ENCODE peak calls at places on chromosomes 3 and 15, in ten cellular contexts. One of them, this sample, is unnamed.

GRCh38 chr3:122427857-122428471 is 12.1 kb upstream of the WDR5B start:
- DNase-seq in BJ: no peak
- DNase-seq in GM12864: no peak
- DNase-seq in HFF-Myc: no peak
- DNase-seq in HCT116: no peak
- DNase-seq in H9: no peak
- DNase-seq in lower lobe of right lung: no peak
- DNase-seq in upper lobe of right lung: no peak
- DNase-seq in astrocyte of the spinal cord: no peak
- DNase-seq in fibroblast of mammary gland: no peak
- DNase-seq in this sample: no peak

GRCh38 chr3:127722928-127723603 is 50.3 kb downstream of the ABTB1 start:
- DNase-seq in BJ: no peak
- DNase-seq in GM12864: no peak
- DNase-seq in HFF-Myc: no peak
- DNase-seq in HCT116: no peak
- DNase-seq in H9: no peak
- DNase-seq in lower lobe of right lung: no peak
- DNase-seq in upper lobe of right lung: no peak
- DNase-seq in astrocyte of the spinal cord: peak
- DNase-seq in fibroblast of mammary gland: no peak
- DNase-seq in this sample: no peak

GRCh38 chr3:107846282-107846852 is 244.5 kb downstream of the CD47 start:
- DNase-seq in BJ: peak
- DNase-seq in GM12864: no peak
- DNase-seq in HFF-Myc: peak
- DNase-seq in HCT116: peak
- DNase-seq in H9: peak
- DNase-seq in lower lobe of right lung: peak
- DNase-seq in upper lobe of right lung: peak
- DNase-seq in astrocyte of the spinal cord: peak
- DNase-seq in fibroblast of mammary gland: peak
- DNase-seq in this sample: peak

GRCh38 chr3:129837057-129837631 is 56.4 kb downstream of the TMCC1 start:
- DNase-seq in BJ: no peak
- DNase-seq in GM12864: no peak
- DNase-seq in HFF-Myc: no peak
- DNase-seq in HCT116: no peak
- DNase-seq in H9: no peak
- DNase-seq in lower lobe of right lung: no peak
- DNase-seq in upper lobe of right lung: no peak
- DNase-seq in astrocyte of the spinal cord: peak
- DNase-seq in fibroblast of mammary gland: no peak
- DNase-seq in this sample: no peak

GRCh38 chr3:159532577-159532976 is 456.1 kb upstream of the IL12A start:
- DNase-seq in BJ: no peak
- DNase-seq in GM12864: no peak
- DNase-seq in HFF-Myc: no peak
- DNase-seq in HCT116: no peak
- DNase-seq in H9: no peak
- DNase-seq in lower lobe of right lung: no peak
- DNase-seq in upper lobe of right lung: no peak
- DNase-seq in astrocyte of the spinal cord: no peak
- DNase-seq in fibroblast of mammary gland: peak
- DNase-seq in this sample: no peak

GRCh38 chr3:47342156-47342555 is 38.7 kb upstream of the PTPN23 start:
- DNase-seq in BJ: no peak
- DNase-seq in GM12864: no peak
- DNase-seq in HFF-Myc: no peak
- DNase-seq in HCT116: no peak
- DNase-seq in H9: no peak
- DNase-seq in lower lobe of right lung: no peak
- DNase-seq in upper lobe of right lung: no peak
- DNase-seq in astrocyte of the spinal cord: peak
- DNase-seq in fibroblast of mammary gland: no peak
- DNase-seq in this sample: no peak

GRCh38 chr3:129623447-129624118 is 17.1 kb upstream of the PLXND1 start:
- DNase-seq in BJ: no peak
- DNase-seq in GM12864: no peak
- DNase-seq in HFF-Myc: no peak
- DNase-seq in HCT116: no peak
- DNase-seq in H9: no peak
- DNase-seq in lower lobe of right lung: peak
- DNase-seq in upper lobe of right lung: peak
- DNase-seq in astrocyte of the spinal cord: peak
- DNase-seq in fibroblast of mammary gland: no peak
- DNase-seq in this sample: no peak

GRCh38 chr3:127820871-127821853 is 1.2 kb downstream of the MGLL start:
- DNase-seq in BJ: no peak
- DNase-seq in GM12864: no peak
- DNase-seq in HFF-Myc: peak
- DNase-seq in HCT116: no peak
- DNase-seq in H9: no peak
- DNase-seq in lower lobe of right lung: peak
- DNase-seq in upper lobe of right lung: peak
- DNase-seq in astrocyte of the spinal cord: peak
- DNase-seq in fibroblast of mammary gland: peak
- DNase-seq in this sample: peak

GRCh38 chr15:68441045-68441743 is 9.2 kb upstream of the ITGA11 start:
- DNase-seq in BJ: no peak
- DNase-seq in GM12864: no peak
- DNase-seq in HFF-Myc: no peak
- DNase-seq in HCT116: no peak
- DNase-seq in H9: peak
- DNase-seq in lower lobe of right lung: no peak
- DNase-seq in upper lobe of right lung: no peak
- DNase-seq in astrocyte of the spinal cord: no peak
- DNase-seq in fibroblast of mammary gland: no peak
- DNase-seq in this sample: no peak

DNA sequence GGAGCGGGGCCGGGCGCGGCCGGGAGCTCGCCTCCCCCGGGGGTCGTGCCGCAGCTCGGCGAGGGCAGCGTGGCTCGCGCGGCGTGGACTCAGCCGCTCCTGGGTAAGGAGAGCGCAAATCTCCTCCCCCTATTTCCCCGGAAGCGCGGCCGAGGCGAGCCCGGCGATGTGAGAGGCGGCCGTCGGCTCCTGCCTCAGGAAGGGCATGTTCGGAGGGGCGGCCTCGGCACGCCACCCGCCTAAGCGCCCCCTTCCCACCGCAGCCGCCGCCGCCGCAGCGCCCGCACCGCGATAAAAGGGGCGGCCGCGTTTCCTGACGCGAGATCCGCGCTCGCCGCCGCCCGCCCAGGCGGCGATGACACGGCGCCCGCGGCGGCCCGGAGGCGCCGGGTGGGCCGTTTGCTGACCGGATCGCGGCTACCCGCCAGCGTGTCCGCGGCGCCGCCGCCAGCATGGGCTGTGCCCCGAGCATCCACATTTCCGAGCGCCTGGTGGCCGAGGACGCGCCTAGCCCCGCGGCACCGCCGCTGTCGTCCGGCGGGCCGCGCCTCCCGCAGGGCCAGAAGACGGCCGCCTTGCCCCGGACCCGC is at the start of gene PDE8A:
- DNase-seq in BJ: no peak
- DNase-seq in GM12864: no peak
- DNase-seq in HFF-Myc: no peak
- DNase-seq in HCT116: no peak
- DNase-seq in H9: peak
- DNase-seq in lower lobe of right lung: peak
- DNase-seq in upper lobe of right lung: no peak
- DNase-seq in astrocyte of the spinal cord: no peak
- DNase-seq in fibroblast of mammary gland: peak
- DNase-seq in this sample: peak
- TF ChIP-seq CTCF in BJ: no peak
- TF ChIP-seq CTCF in GM12864: no peak
- TF ChIP-seq CTCF in HFF-Myc: no peak
- TF ChIP-seq CTCF in HCT116: no peak
- TF ChIP-seq CTCF in H9: peak
- TF ChIP-seq CTCF in lower lobe of right lung: peak
- TF ChIP-seq CTCF in upper lobe of right lung: no peak
- TF ChIP-seq CTCF in astrocyte of the spinal cord: no peak
- TF ChIP-seq CTCF in fibroblast of mammary gland: no peak
- TF ChIP-seq CTCF in this sample: no peak

DNA sequence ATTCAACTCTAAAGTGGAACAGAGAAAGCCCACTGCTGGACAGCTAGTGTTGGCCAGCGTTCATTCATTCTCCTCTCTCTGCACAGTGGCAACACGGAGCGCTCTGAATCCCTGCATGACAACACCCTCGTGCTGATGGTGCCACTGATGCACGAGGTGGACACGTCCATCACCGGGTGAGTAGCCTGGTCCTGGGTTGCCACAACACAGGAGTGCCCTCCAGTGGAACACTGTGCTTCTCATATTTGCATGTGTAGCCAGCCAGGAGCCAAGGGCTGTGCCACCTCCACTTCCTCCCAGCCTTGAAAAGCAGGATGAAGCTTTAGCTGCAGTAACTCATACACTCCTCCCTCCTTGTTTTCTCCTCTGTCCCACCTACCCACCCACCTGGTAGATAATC is 120.0 kb upstream of the CTDSPL start:
- DNase-seq in BJ: no peak
- DNase-seq in GM12864: no peak
- DNase-seq in HFF-Myc: no peak
- DNase-seq in HCT116: peak
- DNase-seq in H9: no peak
- DNase-seq in lower lobe of right lung: peak
- DNase-seq in upper lobe of right lung: peak
- DNase-seq in astrocyte of the spinal cord: no peak
- DNase-seq in fibroblast of mammary gland: peak
- DNase-seq in this sample: peak
- TF ChIP-seq CTCF in BJ: peak
- TF ChIP-seq CTCF in GM12864: no peak
- TF ChIP-seq CTCF in HFF-Myc: peak
- TF ChIP-seq CTCF in HCT116: peak
- TF ChIP-seq CTCF in H9: no peak
- TF ChIP-seq CTCF in lower lobe of right lung: peak
- TF ChIP-seq CTCF in upper lobe of right lung: peak
- TF ChIP-seq CTCF in astrocyte of the spinal cord: peak
- TF ChIP-seq CTCF in fibroblast of mammary gland: peak
- TF ChIP-seq CTCF in this sample: no peak

DNA sequence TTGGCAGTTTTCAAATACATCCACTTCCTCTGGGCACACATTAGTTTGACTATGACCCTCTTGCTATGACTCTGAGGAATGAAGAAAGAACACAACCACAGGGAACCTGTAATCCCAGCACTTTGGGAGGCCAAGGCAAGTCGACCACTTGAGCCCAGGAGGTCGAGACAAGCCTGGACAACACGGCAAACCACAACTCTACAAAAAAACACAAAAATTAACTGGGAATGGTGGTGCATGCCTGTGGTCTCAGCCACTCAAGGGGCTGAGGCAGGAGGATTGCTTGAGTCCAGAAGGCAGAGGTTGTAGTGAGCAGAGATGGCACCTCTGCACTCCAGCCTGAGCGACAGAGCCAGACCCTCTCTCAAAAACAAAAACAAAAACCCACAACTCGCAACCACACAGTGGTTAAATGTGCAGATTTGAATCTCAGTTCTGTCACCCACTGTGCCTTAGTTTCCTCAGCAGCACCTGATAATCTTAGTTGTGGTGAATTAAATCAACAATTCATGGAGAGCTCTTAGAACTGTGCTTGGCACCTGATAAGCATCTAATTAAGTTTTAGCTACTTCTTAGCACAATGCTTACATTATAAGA is 65.7 kb downstream of the MYLK start:
- DNase-seq in BJ: no peak
- DNase-seq in GM12864: no peak
- DNase-seq in HFF-Myc: no peak
- DNase-seq in HCT116: no peak
- DNase-seq in H9: no peak
- DNase-seq in lower lobe of right lung: no peak
- DNase-seq in upper lobe of right lung: no peak
- DNase-seq in astrocyte of the spinal cord: peak
- DNase-seq in fibroblast of mammary gland: no peak
- DNase-seq in this sample: no peak
- TF ChIP-seq CTCF in BJ: no peak
- TF ChIP-seq CTCF in GM12864: no peak
- TF ChIP-seq CTCF in HFF-Myc: no peak
- TF ChIP-seq CTCF in HCT116: no peak
- TF ChIP-seq CTCF in H9: no peak
- TF ChIP-seq CTCF in lower lobe of right lung: no peak
- TF ChIP-seq CTCF in upper lobe of right lung: no peak
- TF ChIP-seq CTCF in astrocyte of the spinal cord: no peak
- TF ChIP-seq CTCF in fibroblast of mammary gland: no peak
- TF ChIP-seq CTCF in this sample: no peak

DNA sequence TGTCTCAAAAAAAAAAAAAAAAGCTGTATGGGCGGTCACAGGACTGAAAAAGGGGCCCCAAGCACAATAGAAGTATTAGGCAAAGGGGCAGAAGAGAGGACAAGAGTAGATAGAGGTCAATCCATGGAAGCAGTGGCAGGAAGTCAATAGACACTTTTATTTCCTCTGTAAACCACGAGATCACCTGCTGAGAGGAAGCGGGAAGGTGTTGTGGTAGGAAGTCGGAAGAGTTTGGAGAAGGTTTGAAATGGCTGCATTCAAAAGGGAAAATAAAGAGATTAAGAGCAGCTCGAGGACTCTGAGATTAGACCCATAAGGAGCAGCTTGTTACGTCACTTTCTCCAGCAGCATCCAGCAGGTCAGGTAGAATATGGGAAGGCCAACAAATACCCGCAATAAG is 14.2 kb upstream of the ZNF148 start:
- DNase-seq in BJ: no peak
- DNase-seq in GM12864: no peak
- DNase-seq in HFF-Myc: no peak
- DNase-seq in HCT116: no peak
- DNase-seq in H9: no peak
- DNase-seq in lower lobe of right lung: no peak
- DNase-seq in upper lobe of right lung: no peak
- DNase-seq in astrocyte of the spinal cord: no peak
- DNase-seq in fibroblast of mammary gland: no peak
- DNase-seq in this sample: no peak
- TF ChIP-seq CTCF in BJ: no peak
- TF ChIP-seq CTCF in GM12864: no peak
- TF ChIP-seq CTCF in HFF-Myc: no peak
- TF ChIP-seq CTCF in HCT116: no peak
- TF ChIP-seq CTCF in H9: no peak
- TF ChIP-seq CTCF in lower lobe of right lung: no peak
- TF ChIP-seq CTCF in upper lobe of right lung: no peak
- TF ChIP-seq CTCF in astrocyte of the spinal cord: no peak
- TF ChIP-seq CTCF in fibroblast of mammary gland: no peak
- TF ChIP-seq CTCF in this sample: no peak

This sample was measured in activated CD8-positive, alpha-beta T cell treated with anti-CD3 and anti-CD28 coated beads for 36 hours.